ENCODE peak calls at places on chromosome X, in seven cellular contexts. Q is SK-N-DZ; P is H9; C is AG08395; I is aorta; S is effector memory CD4-positive, alpha-beta T cell; Y is kidney. O is an unnamed sample.

GRCh38 chrX:150291014-150291413 is 72.1 kb upstream of the MAMLD1 start:
- DNase-seq in Q (no peak), P (no peak), C (no peak), I (no peak), S (no peak), Y (no peak), O (peak; percentile 12)

GRCh38 chrX:150525061-150525919 is 43.1 kb upstream of the MTM1 start:
- DNase-seq in Q (no peak), P (no peak), C (no peak), I (peak; percentile 75), S (no peak), Y (no peak), O (no peak)

GRCh38 chrX:10163031-10163430 is 6.3 kb downstream of the CLCN4 start:
- DNase-seq in Q (no peak), P (no peak), C (no peak), I (no peak), S (no peak), Y (no peak), O (no peak)

GRCh38 chrX:154840856-154841255 is 6.4 kb upstream of the SMIM9 start:
- DNase-seq in Q (no peak), P (no peak), C (peak; percentile 52), I (no peak), S (no peak), Y (no peak), O (no peak)

GRCh38 chrX:121356139-121356849 is 308.9 kb downstream of the GLUD2 start:
- DNase-seq in Q (no peak), P (no peak), C (no peak), I (no peak), S (no peak), Y (peak; percentile 52), O (no peak)

GRCh38 chrX:148495156-148495555 is 5.3 kb upstream of the AFF2 start:
- DNase-seq in Q (no peak), P (no peak), C (no peak), I (no peak), S (no peak), Y (no peak), O (no peak)

GRCh38 chrX:69508610-69509009 is 4.5 kb downstream of the NALF2 start:
- DNase-seq in Q (no peak), P (no peak), C (no peak), I (no peak), S (no peak), Y (no peak), O (no peak)

GRCh38 chrX:17359500-17359899 is 15.5 kb upstream of the NHS start:
- DNase-seq in Q (no peak), P (no peak), C (no peak), I (no peak), S (no peak), Y (no peak), O (no peak)

GRCh38 chrX:155613927-155614559 is 1.3 kb upstream of the TMLHE start:
- DNase-seq in Q (no peak), P (no peak), C (no peak), I (no peak), S (no peak), Y (no peak), O (no peak)

GRCh38 chrX:146054311-146054710 is 236.7 kb downstream of the SLITRK2 start:
- DNase-seq in Q (no peak), P (no peak), C (no peak), I (no peak), S (no peak), Y (no peak), O (no peak)

GRCh38 chrX:39149761-39150160 is 348.5 kb downstream of the MID1IP1 start:
- DNase-seq in Q (no peak), P (peak; percentile 76), C (peak; percentile 54), I (peak; percentile 81), S (peak; percentile 33), Y (peak; percentile 80), O (peak; percentile 71)

GRCh38 chrX:103343105-103343504 is 13.1 kb downstream of the TCEAL7 start:
- DNase-seq in Q (peak; percentile 15), P (no peak), C (peak; percentile 39), I (no peak), S (peak; percentile 1), Y (no peak), O (no peak)

GRCh38 chrX:29762006-29762405 is 453.4 kb upstream of the MAGEB2 start:
- DNase-seq in Q (no peak), P (no peak), C (no peak), I (no peak), S (no peak), Y (no peak), O (no peak)

GRCh38 chrX:31168596-31168995 is 96.8 kb upstream of the FTHL17 start:
- DNase-seq in Q (no peak), P (no peak), C (no peak), I (no peak), S (no peak), Y (no peak), O (no peak)

GRCh38 chrX:140439455-140439854 is 65.4 kb downstream of the SOX3 start:
- DNase-seq in Q (no peak), P (peak; percentile 84), C (no peak), I (no peak), S (no peak), Y (peak; percentile 70), O (peak; percentile 86)

O was measured in ecto neural progenitor cell.